ENCODE peak calls at places on chromosomes 6 and 20, in ten cellular contexts. F, G, U, N, A, R, Z, C, D and Q are unnamed samples. For H3K4me1, the result is how much of the 10 kb centered on the place peaks cover.

GRCh38 chr20:39291301-39291700 is 329.2 kb downstream of the DHX35 start:
- DNase-seq in F (peak), C (no peak), G (no peak), A (no peak), Z (no peak), R (no peak), N (no peak), D (no peak), U (no peak), Q (no peak)

GRCh38 chr20:19491241-19491640 is 266.8 kb upstream of the RIN2 start:
- DNase-seq in R (no peak), U (no peak), F (no peak), D (no peak), C (no peak), A (no peak), N (no peak), G (no peak), Z (no peak), Q (no peak)

GRCh38 chr6:121838842-121839241 is 403.4 kb downstream of the GJA1 start:
- DNase-seq in A (no peak), R (no peak), C (no peak), Z (peak), N (no peak), F (no peak), G (no peak), U (no peak), D (no peak), Q (no peak)

GRCh38 chr20:21521596-21522478 is 8.0 kb upstream of the NKX2-2 start:
- DNase-seq in D (no peak), Z (no peak), U (no peak), F (no peak), N (no peak), R (no peak), G (no peak), C (no peak), A (no peak), Q (no peak)

GRCh38 chr6:15783484-15783883 is 120.7 kb upstream of the DTNBP1 start:
- DNase-seq in F (no peak), N (no peak), C (no peak), A (no peak), D (no peak), U (no peak), G (no peak), Z (no peak), R (no peak), Q (no peak)

GRCh38 chr20:45345104-45345936 is 2.9 kb downstream of the SDC4 start:
- DNase-seq in R (no peak), G (peak), Z (no peak), C (no peak), N (no peak), F (peak), U (no peak), D (peak), A (peak), Q (peak)

GRCh38 chr6:4603291-4603690 is 172.9 kb upstream of the CDYL start:
- DNase-seq in D (peak), F (no peak), C (no peak), N (peak), R (peak), G (no peak), U (peak), Z (peak), A (no peak), Q (peak)

GRCh38 chr20:37922016-37922415 is 19.1 kb downstream of the VSTM2L start:
- DNase-seq in U (no peak), D (no peak), G (no peak), C (no peak), N (no peak), F (no peak), R (no peak), A (no peak), Z (no peak), Q (no peak)

GRCh38 chr20:14691994-14692393 is 354.6 kb upstream of the FLRT3 start:
- DNase-seq in U (no peak), D (no peak), C (no peak), A (no peak), Z (no peak), G (no peak), N (no peak), F (no peak), R (no peak), Q (no peak)

GRCh38 chr20:20759132-20759531 is 46.7 kb upstream of the RALGAPA2 start:
- DNase-seq in Z (no peak), G (no peak), F (peak), N (no peak), R (no peak), U (no peak), A (no peak), C (no peak), D (no peak), Q (no peak)

GRCh38 chr6:149942461-149942829 is 631 bp downstream of the ULBP2 start:
- DNase-seq in C (no peak), N (no peak), D (no peak), A (no peak), G (no peak), F (no peak), U (no peak), Z (no peak), R (no peak), Q (no peak)

GRCh38 chr6:47420394-47421371 is 56.9 kb upstream of the CD2AP start:
- DNase-seq in R (no peak), N (no peak), F (no peak), U (no peak), Z (peak), G (no peak), D (no peak), C (no peak), A (no peak), Q (no peak)

GRCh38 chr6:4577406-4577805 is 198.8 kb upstream of the CDYL start:
- DNase-seq in C (no peak), F (peak), D (no peak), U (no peak), Z (peak), G (no peak), R (no peak), N (no peak), A (no peak), Q (no peak)

GRCh38 chr6:33427585-33428218 is 7.8 kb downstream of the SYNGAP1 start:
- DNase-seq in D (peak), C (peak), G (no peak), A (peak), N (no peak), F (peak), U (peak), R (peak), Z (no peak), Q (no peak)
- H3K4me1 ChIP-seq in D (half or more), C (half or more), G (half or more), A (under half), N (under half), F (under half), U (under half), R (half or more), Z (under half), Q (under half)

GRCh38 chr6:8014947-8015346 is 49.2 kb downstream of the BLOC1S5 start:
- DNase-seq in N (no peak), D (no peak), U (no peak), A (no peak), Z (no peak), F (no peak), C (no peak), G (no peak), R (no peak), Q (no peak)

GRCh38 chr6:8017705-8018104 is 46.5 kb downstream of the BLOC1S5 start:
- DNase-seq in C (no peak), Z (no peak), N (no peak), U (no peak), F (no peak), G (no peak), A (no peak), R (no peak), D (no peak), Q (no peak)

GRCh38 chr6:8020083-8020482 is 44.1 kb downstream of the BLOC1S5 start:
- DNase-seq in U (no peak), A (no peak), N (no peak), D (no peak), R (no peak), Z (no peak), G (no peak), C (no peak), F (no peak), Q (no peak)

GRCh38 chr6:8013763-8014162 is 50.4 kb downstream of the BLOC1S5 start:
- DNase-seq in C (no peak), F (no peak), N (no peak), U (no peak), A (no peak), Z (no peak), R (no peak), D (no peak), G (no peak), Q (no peak)

GRCh38 chr6:8017276-8017701 is 46.9 kb downstream of the BLOC1S5 start:
- DNase-seq in G (no peak), N (no peak), Z (no peak), D (no peak), R (no peak), U (no peak), F (no peak), A (no peak), C (no peak), Q (no peak)
- H3K4me3 ChIP-seq in G (no peak), N (no peak), Z (no peak), D (no peak), R (no peak), U (no peak), F (no peak), A (no peak), C (no peak), Q (no peak)

DNA sequence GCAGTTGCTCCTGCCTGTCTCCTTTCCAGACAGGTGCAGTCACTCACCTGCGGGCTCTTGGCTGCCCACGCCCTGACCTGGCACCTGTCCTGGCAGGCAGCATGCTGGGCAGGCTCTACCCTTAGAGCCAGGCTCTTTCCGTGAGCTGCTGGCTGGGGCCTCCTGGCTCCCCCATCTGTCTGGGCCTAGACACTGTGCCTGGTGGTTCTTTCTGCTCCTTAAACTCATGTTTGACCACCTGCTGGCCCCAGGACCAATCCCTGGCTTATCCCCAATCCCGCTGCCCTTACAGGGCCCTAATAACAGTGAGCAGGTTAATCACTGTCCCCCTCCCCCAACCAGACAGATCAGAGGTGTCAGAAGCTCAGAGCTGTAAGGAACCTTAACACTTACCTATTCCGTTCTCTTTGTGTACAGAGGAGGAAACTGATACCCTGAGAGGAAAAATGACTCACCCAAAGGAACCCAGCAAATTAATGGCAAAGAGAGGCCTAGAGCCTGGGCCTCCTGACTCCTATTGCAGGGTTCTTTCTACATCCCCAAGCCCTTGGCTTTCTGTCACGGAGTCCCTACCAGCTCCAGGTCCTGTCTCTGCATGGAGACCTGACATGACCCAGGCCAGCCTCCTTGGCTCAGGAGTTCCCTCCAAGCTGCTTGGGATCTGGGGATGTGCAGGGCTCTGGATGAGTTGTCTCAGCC is 54.7 kb downstream of the RAB44 start:
- DNase-seq in A (peak), N (no peak), Z (no peak), D (no peak), C (no peak), G (no peak), R (no peak), U (no peak), F (peak), Q (no peak)
- H3K4me1 ChIP-seq in A (under half), N (under half), Z (under half), D (under half), C (under half), G (under half), R (under half), U (under half), F (under half), Q (under half)

DNA sequence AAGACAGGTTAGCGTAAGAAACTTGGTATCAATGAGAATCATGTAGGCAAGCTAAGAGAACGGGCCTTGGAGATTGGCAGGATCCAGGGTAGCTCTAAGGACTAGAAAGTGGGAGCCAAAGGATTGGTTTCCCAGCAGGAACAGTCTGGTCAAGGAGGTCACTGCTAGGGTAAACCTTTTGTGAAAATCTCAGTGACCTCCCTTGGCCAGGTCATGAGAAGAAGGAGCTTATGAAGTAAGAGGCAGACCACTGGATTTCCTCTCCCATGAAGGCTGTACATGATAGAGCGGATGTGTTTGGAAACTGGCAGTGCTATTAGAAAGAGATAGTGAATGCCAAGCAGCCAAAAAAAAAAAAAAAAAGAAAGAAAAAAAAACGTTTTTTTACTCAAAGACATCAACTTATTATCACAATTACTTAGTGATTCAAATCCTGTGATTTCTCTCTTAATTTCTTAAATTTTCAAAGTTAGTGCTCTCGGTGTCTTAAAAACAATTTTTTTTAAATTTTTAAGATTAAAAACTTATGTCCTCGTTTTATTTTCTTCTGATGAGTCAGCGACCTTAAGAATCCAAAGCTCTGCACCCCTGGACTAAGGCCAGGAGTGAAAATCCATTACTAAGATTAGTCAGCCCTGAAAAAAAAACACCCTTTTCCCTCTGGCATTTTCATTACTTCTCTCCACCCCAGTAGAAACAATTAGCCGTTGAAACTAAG is 85.9 kb upstream of the CARMIL1 start:
- DNase-seq in A (no peak), F (no peak), N (peak), G (no peak), C (no peak), Z (peak), R (peak), U (no peak), D (no peak), Q (no peak)
- H3K4me3 ChIP-seq in A (no peak), F (no peak), N (no peak), G (no peak), C (no peak), Z (no peak), R (no peak), U (no peak), D (no peak), Q (no peak)

DNA sequence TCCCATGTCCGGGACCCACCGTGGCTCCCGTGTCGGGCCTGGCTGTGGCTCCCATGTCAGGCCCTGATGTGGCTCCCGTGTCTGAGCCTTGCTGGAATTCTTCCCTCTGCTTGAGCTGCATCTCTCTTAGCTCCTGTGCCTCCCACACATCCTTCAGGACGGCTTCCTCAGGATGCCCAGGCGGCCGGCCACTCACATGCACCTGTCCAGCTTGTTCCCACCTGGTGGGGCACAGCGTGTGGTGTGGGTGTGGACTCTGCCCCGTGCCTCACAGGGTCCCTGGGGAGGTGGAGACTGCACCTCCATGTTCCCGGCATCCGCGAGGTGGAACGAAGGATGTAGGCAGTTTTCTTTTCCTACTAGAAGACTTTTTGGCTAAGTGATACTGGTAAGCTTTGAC is 170.7 kb downstream of the SMOC2 start:
- DNase-seq in C (no peak), R (peak), U (no peak), G (no peak), A (no peak), D (no peak), Z (no peak), N (no peak), F (no peak), Q (no peak)
- H3K4me1 ChIP-seq in C (under half), R (under half), U (under half), G (under half), A (under half), D (under half), Z (under half), N (under half), F (under half), Q (under half)

GRCh38 chr20:43726811-43727338 is at the start of gene GTSF1L:
- DNase-seq in A (no peak), G (no peak), Z (peak), U (no peak), C (no peak), D (no peak), N (no peak), F (no peak), R (no peak), Q (no peak)

GRCh38 chr20:43726333-43726732 is 469 bp downstream of the GTSF1L start:
- DNase-seq in A (no peak), C (no peak), D (no peak), U (no peak), Z (no peak), N (no peak), R (no peak), F (no peak), G (no peak), Q (no peak)

GRCh38 chr20:43727980-43728590 is 1.3 kb upstream of the GTSF1L start:
- DNase-seq in F (peak), C (no peak), A (no peak), D (no peak), N (no peak), R (no peak), G (no peak), Z (no peak), U (no peak), Q (no peak)

GRCh38 chr20:43731469-43731868 is 4.7 kb upstream of the GTSF1L start:
- DNase-seq in U (no peak), D (no peak), Z (peak), R (no peak), A (no peak), F (no peak), C (no peak), G (no peak), N (no peak), Q (no peak)

GRCh38 chr20:43728686-43729255 is 2.0 kb upstream of the GTSF1L start:
- DNase-seq in D (no peak), R (no peak), Z (no peak), G (no peak), A (no peak), U (no peak), F (no peak), C (no peak), N (no peak), Q (no peak)
- H3K4me3 ChIP-seq in D (no peak), R (no peak), Z (no peak), G (no peak), A (no peak), U (no peak), F (no peak), C (no peak), N (no peak), Q (no peak)

DNA sequence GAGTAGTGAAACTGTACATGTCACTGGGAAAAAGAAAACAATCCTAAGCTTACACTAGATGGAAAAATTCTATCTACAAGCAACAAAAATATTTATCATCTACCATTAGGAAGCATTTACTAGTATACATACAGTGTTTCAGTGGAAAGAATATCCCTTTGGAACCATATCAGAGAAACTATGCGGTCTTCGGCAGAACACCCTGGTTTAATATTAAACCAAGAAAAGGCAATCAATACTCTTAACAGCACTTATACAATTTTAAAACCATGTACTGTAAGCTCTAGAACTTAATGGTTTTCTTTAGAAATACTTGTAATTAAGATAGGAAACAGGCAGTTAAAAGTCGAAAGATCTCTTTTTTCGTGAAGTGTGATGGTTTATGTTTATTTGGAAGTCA is 32.3 kb downstream of the GCLC start:
- DNase-seq in N (no peak), U (no peak), D (no peak), F (no peak), A (no peak), G (no peak), Z (no peak), R (no peak), C (no peak), Q (no peak)
- H3K4me1 ChIP-seq in N (under half), U (under half), D (under half), F (under half), A (under half), G (under half), Z (under half), R (under half), C (under half), Q (under half)

GRCh38 chr6:138971601-138972000 is 16.5 kb downstream of the REPS1 start:
- DNase-seq in G (no peak), R (no peak), U (no peak), N (no peak), C (no peak), F (no peak), D (no peak), A (no peak), Z (no peak), Q (no peak)
- H3K4me3 ChIP-seq in G (no peak), R (no peak), U (no peak), N (no peak), C (no peak), F (no peak), D (no peak), A (no peak), Z (no peak), Q (no peak)

DNA sequence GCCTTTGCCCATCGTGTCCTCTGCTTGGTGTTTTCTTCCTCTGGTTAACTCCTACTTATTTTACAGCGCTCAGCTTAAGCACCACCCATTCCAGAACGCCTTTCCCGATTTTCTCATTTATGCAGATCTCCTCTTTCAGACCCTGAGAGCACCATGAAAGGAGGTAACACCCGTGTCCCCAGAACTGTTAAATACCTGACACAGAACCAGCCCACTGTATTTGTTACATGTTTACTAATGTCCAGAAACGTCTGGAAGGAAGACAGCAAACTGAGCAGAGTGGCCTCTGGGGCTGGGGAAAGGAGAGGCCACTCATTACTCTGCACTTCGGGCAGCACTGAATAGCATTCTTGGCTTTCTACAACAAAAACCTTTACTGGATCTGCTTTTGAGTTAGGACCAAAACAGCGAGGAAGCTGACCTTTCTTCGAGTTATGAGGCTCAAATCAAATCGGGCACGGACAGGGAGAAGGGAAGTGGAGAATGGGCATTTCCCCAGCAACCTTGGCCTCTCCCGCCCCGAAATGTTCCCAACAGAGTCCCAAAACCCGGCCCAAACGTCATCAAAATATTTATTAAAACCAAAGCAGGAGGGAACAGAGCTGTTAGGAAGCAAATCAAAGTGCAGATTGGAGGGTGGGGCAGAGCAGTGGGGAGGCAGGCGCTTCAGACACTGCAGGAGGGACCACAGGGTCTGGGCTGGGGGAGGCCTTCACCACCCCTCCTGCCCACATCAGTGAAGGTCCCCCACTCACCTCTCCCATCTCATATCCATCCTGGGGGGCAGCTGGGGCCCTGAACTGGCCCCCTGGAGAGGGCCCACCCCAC is 1.1 kb upstream of the NECAB3 start:
- DNase-seq in G (no peak), N (peak), C (no peak), D (no peak), U (no peak), A (no peak), Z (peak), R (peak), F (peak), Q (peak)
- H3K4me1 ChIP-seq in G (under half), N (under half), C (under half), D (under half), U (under half), A (under half), Z (under half), R (under half), F (under half), Q (under half)

GRCh38 chr20:5128886-5129285 is 2.1 kb downstream of the CDS2 start:
- DNase-seq in G (no peak), N (no peak), C (no peak), Z (no peak), D (no peak), F (no peak), A (no peak), U (no peak), R (no peak), Q (no peak)
- H3K4me3 ChIP-seq in G (no peak), N (no peak), C (no peak), Z (no peak), D (no peak), F (no peak), A (peak), U (peak), R (no peak), Q (no peak)